ENCODE peak calls at places on chromosome 6, in ten cellular contexts. W is AG09309, V is left ventricle myocardium inferior, B is SK-N-SH, R is foreskin fibroblast, Q is astrocyte of the cerebellum, L is retinal pigment epithelial cell, K is ovary, E is fibroblast of pulmonary artery, Y is MM.1S. X is an unnamed sample.

GRCh38 chr6:159693894-159694545 is 979 bp upstream of the SOD2 start:
- DNase-seq in L (no peak), R (no peak), Y (no peak), E (peak), Q (no peak), K (no peak), W (no peak), V (no peak), B (no peak), X (no peak)

GRCh38 chr6:41467627-41468404 is 78.4 kb upstream of the FOXP4 start:
- DNase-seq in B (no peak), R (no peak), W (no peak), L (no peak), K (peak), Y (no peak), E (no peak), V (no peak), Q (no peak), X (no peak)

GRCh38 chr6:134602123-134602522 is 284.2 kb upstream of the SGK1 start:
- DNase-seq in W (no peak), Y (no peak), L (no peak), Q (no peak), E (no peak), R (no peak), V (no peak), B (no peak), K (no peak), X (no peak)

GRCh38 chr6:105990151-105990550 is 96.0 kb upstream of the PRDM1 start:
- DNase-seq in Q (no peak), W (no peak), K (no peak), R (no peak), L (no peak), Y (no peak), V (no peak), E (no peak), B (no peak), X (no peak)

GRCh38 chr6:87806098-87806497 is 104.1 kb upstream of the AKIRIN2 start:
- DNase-seq in K (no peak), Q (no peak), E (no peak), V (no peak), L (no peak), W (no peak), B (no peak), R (no peak), Y (no peak), X (no peak)

GRCh38 chr6:24766685-24767462 is 7.9 kb upstream of the GMNN start:
- DNase-seq in L (no peak), R (peak), Q (peak), K (no peak), E (peak), Y (peak), B (peak), V (no peak), W (no peak), X (no peak)

GRCh38 chr6:149493697-149494334 is 9.0 kb upstream of the ZC3H12D start:
- DNase-seq in K (no peak), B (no peak), V (no peak), Q (no peak), Y (no peak), R (no peak), E (no peak), L (no peak), W (no peak), X (no peak)

GRCh38 chr6:119147101-119148053 is 68.9 kb upstream of the FAM184A start:
- DNase-seq in L (peak), B (no peak), Y (peak), R (peak), K (no peak), Q (peak), E (peak), W (peak), V (no peak), X (peak)

GRCh38 chr6:166862287-166862977 is 93.9 kb downstream of the RNASET2 start:
- DNase-seq in B (peak), W (no peak), Y (no peak), E (no peak), V (no peak), L (no peak), R (peak), K (no peak), Q (no peak), X (no peak)

GRCh38 chr6:85644374-85644762 is 1.7 kb upstream of the SYNCRIP start:
- DNase-seq in R (no peak), W (no peak), Y (peak), V (no peak), E (no peak), L (no peak), Q (no peak), K (no peak), B (no peak), X (no peak)

GRCh38 chr6:144488590-144488989 is 203.5 kb downstream of the UTRN start:
- DNase-seq in E (no peak), L (no peak), B (no peak), Q (no peak), Y (no peak), K (no peak), W (no peak), V (no peak), R (no peak), X (no peak)

GRCh38 chr6:77106992-77107391 is 356.3 kb downstream of the HTR1B start:
- DNase-seq in W (no peak), R (no peak), E (peak), B (no peak), Q (no peak), L (no peak), V (no peak), Y (peak), K (no peak), X (no peak)

GRCh38 chr6:26439552-26440125 is 665 bp upstream of the BTN3A3 start:
- DNase-seq in Y (no peak), Q (no peak), R (no peak), L (no peak), B (no peak), W (no peak), K (no peak), V (no peak), E (no peak), X (no peak)

GRCh38 chr6:157060440-157060949 is 262.8 kb downstream of the TMEM242 start:
- DNase-seq in L (no peak), Y (no peak), W (no peak), B (no peak), E (no peak), V (no peak), R (no peak), K (no peak), Q (peak), X (no peak)

GRCh38 chr6:54802775-54803631 is 43.6 kb upstream of the FAM83B start:
- DNase-seq in K (no peak), Q (peak), Y (peak), W (peak), V (no peak), R (peak), E (peak), L (no peak), B (no peak), X (no peak)

GRCh38 chr6:71300561-71301168 is 12.1 kb downstream of the OGFRL1 start:
- DNase-seq in Y (no peak), E (no peak), W (no peak), B (no peak), Q (no peak), V (no peak), K (no peak), R (no peak), L (no peak), X (no peak)

GRCh38 chr6:75656479-75656878 is 54.8 kb downstream of the SENP6 start:
- DNase-seq in L (no peak), Q (no peak), E (no peak), Y (no peak), K (no peak), V (no peak), B (no peak), W (no peak), R (no peak), X (no peak)

GRCh38 chr6:146866731-146867414 is 268.1 kb downstream of the ADGB start:
- DNase-seq in R (no peak), W (no peak), L (no peak), Y (no peak), Q (no peak), E (no peak), V (no peak), K (no peak), B (no peak), X (no peak)

DNA sequence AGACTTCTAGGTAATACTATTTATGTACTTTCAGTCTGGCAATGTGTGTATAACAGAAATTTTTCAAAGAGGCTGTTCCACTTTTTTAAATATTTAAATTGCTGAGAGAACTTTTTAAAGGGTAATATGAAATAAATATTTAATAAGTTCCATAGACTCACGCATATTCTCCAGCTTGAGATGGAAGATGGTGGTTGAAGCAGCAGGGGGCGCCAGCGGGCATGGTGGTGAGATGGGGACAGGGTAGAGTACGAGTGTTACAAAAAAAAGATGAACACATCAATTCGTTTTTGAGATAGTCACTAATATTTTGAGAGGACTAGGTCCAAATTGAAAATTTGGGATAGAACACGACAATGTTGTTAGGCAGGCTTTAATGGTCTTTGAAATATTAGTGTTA is 68.4 kb downstream of the RSPO3 start:
- DNase-seq in Q (no peak), B (peak), V (peak), Y (peak), R (no peak), E (no peak), L (no peak), K (peak), W (no peak), X (no peak)
- TF ChIP-seq CTCF in Q (peak), B (peak), V (peak), Y (peak), R (peak), E (peak), L (peak), K (no peak), W (peak), X (peak)

GRCh38 chr6:6256881-6257280 is 63.6 kb downstream of the F13A1 start:
- DNase-seq in B (no peak), W (no peak), K (no peak), E (no peak), V (no peak), Y (no peak), L (peak), Q (no peak), R (no peak), X (no peak)
- H3K4me3 ChIP-seq in B (no peak), W (no peak), K (no peak), E (no peak), V (no peak), Y (no peak), L (no peak), Q (no peak), R (no peak), X (no peak)

DNA sequence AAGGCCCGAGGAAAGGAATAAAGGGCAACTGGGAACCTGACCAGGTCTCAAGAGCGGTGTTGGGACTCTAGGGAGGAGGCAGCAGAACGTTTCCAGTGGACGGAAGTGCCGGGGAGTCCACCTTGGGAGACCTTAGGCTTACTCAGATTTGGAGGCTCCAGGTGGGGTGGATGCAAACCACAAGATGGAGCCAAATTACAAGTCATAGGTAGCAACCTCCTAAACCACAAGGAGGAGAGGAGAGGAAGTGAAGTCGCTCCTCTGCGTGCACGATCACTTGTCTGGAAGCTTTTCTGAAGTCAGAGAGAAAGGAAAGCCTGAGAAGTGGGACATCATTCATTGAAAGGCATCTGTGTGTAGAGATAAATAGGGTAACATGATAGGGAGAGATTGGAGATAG is 9.3 kb downstream of the HLA-DOA start:
- DNase-seq in L (no peak), K (no peak), B (no peak), Y (peak), Q (no peak), E (peak), V (no peak), W (no peak), R (no peak), X (no peak)
- TF ChIP-seq CTCF in L (peak), K (no peak), B (no peak), Y (peak), Q (no peak), E (peak), V (peak), W (no peak), R (no peak), X (peak)

DNA sequence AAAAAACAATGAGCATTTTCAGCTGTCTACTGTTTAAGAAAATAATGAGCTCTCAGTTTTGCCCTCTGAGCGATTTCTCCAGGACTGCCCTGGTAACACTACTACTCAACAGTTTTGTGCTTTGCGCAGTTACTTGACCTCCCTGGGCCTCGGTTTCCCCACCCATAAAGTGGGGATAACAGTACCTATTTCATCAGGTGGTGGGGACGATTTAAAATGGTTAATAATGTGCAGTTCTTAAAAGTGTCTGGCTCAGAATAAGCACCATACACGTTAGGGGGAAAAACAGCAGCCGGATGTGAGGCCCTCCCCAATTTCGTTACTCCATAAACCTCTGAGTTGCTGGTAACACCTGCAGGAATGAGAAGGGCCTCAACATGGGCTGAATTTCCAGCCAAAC is 1.1 kb upstream of the SIRT5 start:
- DNase-seq in E (no peak), Q (no peak), K (no peak), R (no peak), Y (no peak), L (no peak), B (no peak), W (no peak), V (no peak), X (no peak)
- H3K4me3 ChIP-seq in E (peak), Q (peak), K (peak), R (peak), Y (peak), L (peak), B (peak), W (peak), V (peak), X (peak)

GRCh38 chr6:33822575-33823395 is 19.0 kb upstream of the MLN start:
- DNase-seq in V (no peak), B (peak), L (no peak), Q (no peak), R (no peak), Y (no peak), K (no peak), W (no peak), E (peak), X (no peak)
- TF ChIP-seq CTCF in V (no peak), B (peak), L (peak), Q (peak), R (peak), Y (peak), K (no peak), W (peak), E (peak), X (peak)

GRCh38 chr6:137045221-137045789 is 540 bp upstream of the IL20RA start:
- DNase-seq in V (no peak), B (no peak), W (no peak), K (no peak), Y (no peak), L (no peak), E (no peak), Q (no peak), R (no peak), X (no peak)
- H3K4me3 ChIP-seq in V (peak), B (no peak), W (no peak), K (no peak), Y (no peak), L (no peak), E (no peak), Q (no peak), R (no peak), X (no peak)

DNA sequence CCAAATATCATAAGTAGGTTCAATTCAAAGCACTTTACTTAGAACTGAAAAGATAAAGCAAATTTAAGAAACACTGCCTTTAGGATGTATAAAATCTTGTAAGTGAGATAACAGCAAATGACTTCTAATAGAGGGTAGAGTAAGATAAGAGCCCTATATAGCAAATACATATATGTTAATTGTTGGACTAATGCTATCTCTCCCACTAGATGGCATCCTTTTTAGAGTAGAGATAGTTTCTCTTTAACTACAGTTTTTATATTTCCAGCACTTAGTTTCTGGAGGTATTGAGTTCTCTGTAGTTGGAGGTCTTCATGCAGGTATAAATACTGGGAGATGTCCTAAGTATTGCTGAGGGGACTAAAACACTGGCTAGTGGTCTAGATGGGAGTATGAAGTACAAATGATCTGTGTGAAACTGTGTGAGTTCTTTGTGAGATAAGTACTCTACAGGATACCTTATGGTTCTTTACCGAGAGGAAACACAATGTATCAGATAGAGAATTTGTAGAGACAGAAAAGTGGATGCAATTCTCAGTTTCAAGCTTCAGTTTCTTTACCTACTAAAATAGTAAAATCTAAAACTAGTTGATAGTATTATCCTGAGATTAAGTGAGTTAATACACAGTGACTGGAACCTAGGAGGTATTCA is 399.3 kb downstream of the KHDRBS2 start:
- DNase-seq in Y (peak), L (no peak), K (no peak), Q (no peak), R (no peak), B (peak), V (no peak), W (no peak), E (no peak), X (no peak)
- TF ChIP-seq CTCF in Y (peak), L (peak), K (no peak), Q (no peak), R (no peak), B (peak), V (no peak), W (no peak), E (no peak), X (peak)

GRCh38 chr6:7674291-7674690 is 51.6 kb upstream of the BMP6 start:
- DNase-seq in B (no peak), V (no peak), E (peak), L (no peak), Q (no peak), W (no peak), R (no peak), K (no peak), Y (no peak), X (no peak)
- H3K4me3 ChIP-seq in B (no peak), V (no peak), E (no peak), L (no peak), Q (no peak), W (no peak), R (no peak), K (no peak), Y (no peak), X (no peak)

DNA sequence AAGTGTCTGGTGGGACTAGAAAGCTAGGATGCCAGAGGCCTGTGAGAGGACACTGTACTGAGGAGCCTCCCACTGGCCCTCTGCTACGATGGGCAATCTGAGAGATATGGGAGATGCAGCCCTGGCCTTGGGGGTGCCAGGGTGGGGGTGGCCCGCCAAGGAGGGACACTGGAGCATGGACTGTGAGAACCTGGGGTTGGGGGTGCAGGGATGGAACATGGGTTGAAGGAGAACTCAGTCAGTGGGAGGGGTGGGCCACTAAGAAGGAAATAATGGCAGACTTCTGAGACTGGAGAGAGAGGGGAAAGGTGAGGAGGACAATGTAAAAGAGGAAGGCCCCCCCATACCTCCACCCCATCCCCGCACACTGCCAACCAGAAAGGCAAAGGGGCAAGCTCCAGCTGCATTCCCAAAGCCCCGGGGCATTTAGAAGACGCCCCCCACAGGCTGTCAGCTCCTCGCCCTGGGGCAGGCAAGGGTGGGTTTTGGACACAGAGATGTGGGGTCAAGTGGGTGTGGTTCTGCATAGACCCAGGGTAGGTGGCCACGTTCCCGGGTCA is 20.9 kb upstream of the SLC22A7 start:
- DNase-seq in Y (no peak), V (no peak), Q (no peak), E (no peak), L (no peak), W (no peak), K (no peak), B (no peak), R (no peak), X (no peak)
- TF ChIP-seq CTCF in Y (no peak), V (no peak), Q (no peak), E (no peak), L (no peak), W (no peak), K (no peak), B (no peak), R (no peak), X (no peak)

GRCh38 chr6:31740397-31741223 is 805 bp downstream of the MSH5 start:
- DNase-seq in Y (peak), R (no peak), E (no peak), B (no peak), V (no peak), Q (no peak), K (no peak), W (no peak), L (no peak), X (no peak)
- H3K4me3 ChIP-seq in Y (peak), R (peak), E (peak), B (peak), V (peak), Q (peak), K (peak), W (peak), L (peak), X (peak)